ENCODE peak calls at places on chromosomes 13 and 19, in four cellular contexts. T, P, F and K are unnamed samples.

GRCh38 chr19:1274852-1275259 is 474 bp upstream of the FAM174C start:
- DNase-seq in F (no peak), T (peak), P (no peak), K (no peak)

GRCh38 chr19:48967346-48968178 is 2.5 kb downstream of the FTL start:
- DNase-seq in F (peak), T (no peak), P (no peak), K (peak)

GRCh38 chr13:98839826-98840769 is 87.6 kb upstream of the SLC15A1 start:
- DNase-seq in P (no peak), F (peak), T (peak), K (peak)

GRCh38 chr13:21672811-21673591 is 2.1 kb downstream of the FGF9 start:
- DNase-seq in F (no peak), T (no peak), P (no peak), K (peak)

GRCh38 chr13:76016799-76017198 is 380.7 kb downstream of the LMO7 start:
- DNase-seq in F (peak), T (no peak), P (no peak), K (peak)

GRCh38 chr13:44142911-44143665 is 230.5 kb upstream of the SERP2 start:
- DNase-seq in P (no peak), T (no peak), F (peak), K (no peak)

GRCh38 chr13:111905609-111905945 is 161.4 kb upstream of the SOX1 start:
- DNase-seq in F (no peak), P (no peak), T (no peak), K (no peak)

GRCh38 chr19:17001603-17002183 is 24.9 kb downstream of the CPAMD8 start:
- DNase-seq in T (no peak), P (no peak), F (no peak), K (no peak)

GRCh38 chr13:87130401-87130800 is 540.8 kb upstream of the SLITRK5 start:
- DNase-seq in T (no peak), F (no peak), P (no peak), K (no peak)